ENCODE peak calls at places on chromosomes 1 and 21, in ten cellular contexts. Q, D, X, Z, U, L, I, H, Y and N are unnamed samples.

GRCh38 chr21:30257773-30258172 is 25.0 kb downstream of the KRTAP24-1 start:
- DNase-seq in Q (no peak), D (peak; percentile 9), X (no peak), Z (no peak), U (no peak), L (no peak), I (no peak), H (no peak), Y (no peak), N (peak; percentile 27)

GRCh38 chr1:115454835-115455511 is 116.9 kb upstream of the NGF start:
- DNase-seq in Q (peak; percentile 91), D (peak; percentile 90), X (no peak), Z (no peak), U (no peak), L (no peak), I (peak; percentile 47), H (no peak), Y (no peak), N (no peak)

GRCh38 chr1:101496109-101496508 is 259.3 kb downstream of the S1PR1 start:
- DNase-seq in Q (no peak), D (no peak), X (no peak), Z (no peak), U (no peak), L (no peak), I (no peak), H (no peak), Y (no peak), N (no peak)

GRCh38 chr1:168513656-168514404 is 30.0 kb downstream of the XCL2 start:
- DNase-seq in Q (no peak), D (peak; percentile 23), X (no peak), Z (no peak), U (no peak), L (no peak), I (no peak), H (no peak), Y (no peak), N (no peak)

GRCh38 chr21:42760977-42761751 is 107.7 kb downstream of the PDE9A start:
- DNase-seq in Q (peak; percentile 94), D (no peak), X (no peak), Z (no peak), U (no peak), L (no peak), I (no peak), H (no peak), Y (no peak), N (peak; percentile 44)

GRCh38 chr1:109254621-109255096 is 5.3 kb downstream of the CELSR2 start:
- DNase-seq in Q (no peak), D (no peak), X (no peak), Z (no peak), U (peak; percentile 14), L (no peak), I (no peak), H (no peak), Y (no peak), N (no peak)

GRCh38 chr1:247576514-247576913 is 11.6 kb upstream of the OR2G2 start:
- DNase-seq in Q (peak; percentile 8), D (no peak), X (no peak), Z (no peak), U (no peak), L (no peak), I (no peak), H (no peak), Y (no peak), N (no peak)

GRCh38 chr1:163412216-163412615 is 90.5 kb downstream of the NUF2 start:
- DNase-seq in Q (no peak), D (no peak), X (no peak), Z (no peak), U (no peak), L (no peak), I (no peak), H (no peak), Y (no peak), N (no peak)

GRCh38 chr1:155026154-155026553 is 7.4 kb downstream of the DCST2 start:
- DNase-seq in Q (no peak), D (no peak), X (no peak), Z (no peak), U (no peak), L (no peak), I (no peak), H (no peak), Y (no peak), N (no peak)

GRCh38 chr1:109804660-109805059 is 40.9 kb upstream of the EPS8L3 start:
- DNase-seq in Q (no peak), D (no peak), X (no peak), Z (no peak), U (no peak), L (no peak), I (no peak), H (no peak), Y (no peak), N (no peak)

GRCh38 chr1:8985915-8986813 is 40.1 kb downstream of the SLC2A7 start:
- DNase-seq in Q (no peak), D (peak; percentile 88), X (peak; percentile 80), Z (no peak), U (no peak), L (no peak), I (peak; percentile 55), H (no peak), Y (peak; percentile 80), N (peak; percentile 61)

GRCh38 chr1:218439541-218440295 is 94.6 kb downstream of the TGFB2 start:
- DNase-seq in Q (no peak), D (no peak), X (no peak), Z (no peak), U (no peak), L (no peak), I (no peak), H (no peak), Y (no peak), N (no peak)

GRCh38 chr1:236124965-236125364 is 17.4 kb upstream of the GPR137B start:
- DNase-seq in Q (no peak), D (no peak), X (no peak), Z (no peak), U (no peak), L (no peak), I (no peak), H (no peak), Y (no peak), N (no peak)

GRCh38 chr1:224668991-224669390 is 52.9 kb downstream of the CNIH3 start:
- DNase-seq in Q (peak; percentile 28), D (peak; percentile 25), X (no peak), Z (no peak), U (no peak), L (no peak), I (no peak), H (no peak), Y (no peak), N (peak; percentile 61)

GRCh38 chr1:225911207-225912130 is 12.6 kb downstream of the PYCR2 start:
- DNase-seq in Q (no peak), D (peak; percentile 41), X (peak; percentile 86), Z (peak; percentile 61), U (peak; percentile 55), L (peak; percentile 83), I (peak; percentile 74), H (peak; percentile 73), Y (peak; percentile 10), N (no peak)

GRCh38 chr1:63601061-63601460 is 7.8 kb downstream of the PGM1 start:
- DNase-seq in Q (no peak), D (no peak), X (no peak), Z (no peak), U (no peak), L (no peak), I (no peak), H (no peak), Y (no peak), N (no peak)

GRCh38 chr1:74506311-74506710 is 6.1 kb downstream of the LRRC53 start:
- DNase-seq in Q (no peak), D (no peak), X (no peak), Z (no peak), U (no peak), L (no peak), I (no peak), H (no peak), Y (no peak), N (no peak)

GRCh38 chr1:37556712-37557196 is at the start of gene DNALI1:
- DNase-seq in Q (no peak), D (peak; percentile 92), X (peak; percentile 89), Z (peak; percentile 8), U (peak; percentile 28), L (no peak), I (peak; percentile 92), H (peak; percentile 11), Y (peak; percentile 81), N (no peak)

GRCh38 chr21:42417533-42417932 is 13.8 kb downstream of the UBASH3A start:
- DNase-seq in Q (no peak), D (no peak), X (no peak), Z (no peak), U (no peak), L (no peak), I (no peak), H (no peak), Y (no peak), N (no peak)

GRCh38 chr1:174165471-174166137 is 6.3 kb downstream of the RABGAP1L start:
- DNase-seq in Q (peak; percentile 34), D (peak; percentile 43), X (no peak), Z (no peak), U (no peak), L (no peak), I (no peak), H (no peak), Y (no peak), N (no peak)

GRCh38 chr1:43883321-43883720 is 50.3 kb upstream of the ARTN start:
- DNase-seq in Q (peak; percentile 57), D (no peak), X (peak; percentile 52), Z (no peak), U (no peak), L (no peak), I (no peak), H (no peak), Y (no peak), N (no peak)

GRCh38 chr1:44146536-44147361 is 5.3 kb upstream of the KLF18 start:
- DNase-seq in Q (no peak), D (no peak), X (no peak), Z (no peak), U (no peak), L (no peak), I (no peak), H (no peak), Y (no peak), N (no peak)

GRCh38 chr1:115266729-115267421 is 71.2 kb downstream of the NGF start:
- DNase-seq in Q (no peak), D (no peak), X (no peak), Z (no peak), U (no peak), L (no peak), I (no peak), H (no peak), Y (no peak), N (no peak)

GRCh38 chr1:207818971-207819451 is 67.2 kb downstream of the CD46 start:
- DNase-seq in Q (no peak), D (peak; percentile 63), X (no peak), Z (no peak), U (no peak), L (no peak), I (no peak), H (no peak), Y (no peak), N (no peak)

GRCh38 chr1:42186172-42186571 is 21.6 kb upstream of the GUCA2A start:
- DNase-seq in Q (no peak), D (peak; percentile 43), X (no peak), Z (no peak), U (no peak), L (no peak), I (no peak), H (no peak), Y (no peak), N (no peak)